ENCODE peak calls at places on chromosome 3, in six cellular contexts. X is HL-60, C is AG04450, R is upper lobe of right lung, W is lung, J is neural progenitor cell. S is an unnamed sample.

GRCh38 chr3:72997421-72997961 is 880 bp downstream of the PPP4R2 start:
- DNase-seq in X (peak), C (no peak), R (no peak), W (no peak), J (peak), S (peak)

GRCh38 chr3:151156618-151157216 is 46.3 kb downstream of the GPR171 start:
- DNase-seq in X (peak), C (peak), R (no peak), W (no peak), J (peak), S (peak)

GRCh38 chr3:195100903-195101591 is 169.9 kb downstream of the XXYLT1 start:
- DNase-seq in X (peak), C (no peak), R (peak), W (peak), J (no peak), S (no peak)

GRCh38 chr3:11195721-11196332 is 41.5 kb downstream of the HRH1 start:
- DNase-seq in X (no peak), C (no peak), R (no peak), W (no peak), J (peak), S (peak)

GRCh38 chr3:9833078-9833477 is 10.7 kb downstream of the RPUSD3 start:
- DNase-seq in X (no peak), C (no peak), R (no peak), W (no peak), J (no peak), S (no peak)

GRCh38 chr3:185631108-185631507 is 45.0 kb downstream of the SENP2 start:
- DNase-seq in X (no peak), C (no peak), R (no peak), W (no peak), J (no peak), S (no peak)

GRCh38 chr3:194976049-194976451 is 290.4 kb downstream of the FAM43A start:
- DNase-seq in X (no peak), C (no peak), R (peak), W (peak), J (no peak), S (no peak)

GRCh38 chr3:195809796-195810454 is 1.8 kb downstream of the MUC4 start:
- DNase-seq in X (no peak), C (no peak), R (no peak), W (no peak), J (no peak), S (peak)

GRCh38 chr3:72306800-72307341 is 521.9 kb upstream of the PROK2 start:
- DNase-seq in X (no peak), C (no peak), R (no peak), W (no peak), J (peak), S (no peak)

GRCh38 chr3:23567917-23568316 is 237.8 kb upstream of the UBE2E1 start:
- DNase-seq in X (peak), C (peak), R (no peak), W (no peak), J (no peak), S (peak)

GRCh38 chr3:187101184-187102072 is 37.9 kb downstream of the RPL39L start:
- DNase-seq in X (peak), C (peak), R (peak), W (peak), J (no peak), S (peak)

GRCh38 chr3:108090701-108091497 is at the start of gene CD47:
- DNase-seq in X (peak), C (peak), R (peak), W (peak), J (peak), S (peak)

GRCh38 chr3:153246805-153247204 is 84.8 kb downstream of the RAP2B start:
- DNase-seq in X (no peak), C (peak), R (no peak), W (no peak), J (no peak), S (no peak)

GRCh38 chr3:81485444-81485865 is 276.0 kb downstream of the GBE1 start:
- DNase-seq in X (no peak), C (peak), R (no peak), W (no peak), J (no peak), S (peak)

GRCh38 chr3:8657804-8658311 is 13.3 kb upstream of the SSUH2 start:
- DNase-seq in X (no peak), C (no peak), R (no peak), W (no peak), J (no peak), S (no peak)

GRCh38 chr3:77467702-77468407 is 428.0 kb downstream of the ROBO2 start:
- DNase-seq in X (no peak), C (no peak), R (no peak), W (peak), J (no peak), S (no peak)

GRCh38 chr3:20068512-20069177 is 28.4 kb downstream of the KAT2B start:
- DNase-seq in X (no peak), C (no peak), R (no peak), W (no peak), J (no peak), S (no peak)

GRCh38 chr3:49006591-49007067 is 562 bp upstream of the WDR6 start:
- DNase-seq in X (no peak), C (no peak), R (peak), W (no peak), J (peak), S (no peak)

GRCh38 chr3:49012441-49013017 is 5.3 kb downstream of the WDR6 start:
- DNase-seq in X (no peak), C (no peak), R (no peak), W (no peak), J (no peak), S (no peak)

GRCh38 chr3:49007068-49007770 is at the start of gene WDR6:
- DNase-seq in X (peak), C (peak), R (peak), W (peak), J (peak), S (peak)

GRCh38 chr3:49007771-49008528 is 759 bp downstream of the WDR6 start:
- DNase-seq in X (peak), C (peak), R (peak), W (peak), J (peak), S (peak)

GRCh38 chr3:49009391-49009790 is 2.2 kb downstream of the WDR6 start:
- DNase-seq in X (no peak), C (no peak), R (no peak), W (no peak), J (no peak), S (no peak)
- TF ChIP-seq CTCF in X (no peak), C (no peak), R (no peak), W (no peak), J (no peak), S (no peak)

DNA sequence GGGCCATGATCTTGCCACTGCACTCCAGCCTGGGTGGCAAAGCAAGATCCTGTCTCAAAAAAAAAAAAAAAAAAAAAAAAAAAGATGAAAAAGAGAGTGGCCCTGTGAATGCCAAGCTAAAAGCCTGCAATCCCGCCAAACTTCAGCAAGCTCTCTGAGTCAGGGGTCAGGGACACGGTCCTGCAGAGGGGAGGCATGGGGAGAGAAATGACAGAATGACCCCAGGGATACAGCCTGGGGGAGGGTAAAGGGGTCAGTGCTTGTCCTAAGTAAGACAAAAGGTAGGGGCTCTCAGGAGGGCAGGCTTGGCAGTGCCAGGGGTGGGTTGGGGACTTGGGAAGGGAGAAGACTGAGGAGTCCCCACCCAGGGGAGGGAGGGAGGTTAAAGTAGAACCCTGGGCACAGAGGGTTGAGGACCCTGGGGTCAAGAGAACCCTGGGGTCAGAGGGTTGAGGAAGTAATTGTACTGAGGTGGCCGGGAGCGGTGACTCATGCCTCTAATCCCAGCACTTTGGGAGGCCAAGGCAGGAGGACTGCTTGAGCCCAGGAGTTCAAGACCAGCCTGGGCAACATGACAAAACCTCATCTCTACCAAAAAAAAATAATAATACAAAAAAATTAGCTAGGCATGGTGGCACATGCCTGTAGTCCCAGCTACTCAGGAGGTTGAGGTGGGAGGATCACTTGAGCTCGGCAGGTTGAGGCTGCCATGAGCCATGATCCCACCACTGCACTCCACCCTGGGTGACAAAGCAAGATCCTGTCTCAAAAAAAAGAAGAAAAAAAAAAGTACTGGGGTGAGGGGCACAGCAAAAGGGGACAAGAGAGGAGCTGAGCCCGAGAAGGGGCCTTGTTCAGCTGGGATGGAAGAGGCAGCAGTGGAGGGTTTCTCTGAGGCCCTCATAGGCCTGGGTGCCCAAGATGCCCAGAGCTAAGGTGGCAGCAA is 5.2 kb upstream of the SEMA3B start:
- DNase-seq in X (no peak), C (no peak), R (no peak), W (no peak), J (no peak), S (no peak)
- H3K4me3 ChIP-seq in X (no peak), C (peak), R (no peak), W (no peak), J (peak), S (no peak)

GRCh38 chr3:129460572-129460971 is 20.5 kb downstream of the IFT122 start:
- DNase-seq in X (no peak), C (no peak), R (no peak), W (no peak), J (no peak), S (no peak)

GRCh38 chr3:129461022-129461421 is 21.0 kb downstream of the IFT122 start:
- DNase-seq in X (no peak), C (peak), R (no peak), W (no peak), J (no peak), S (peak)

GRCh38 chr3:129462365-129462968 is 22.4 kb downstream of the IFT122 start:
- DNase-seq in X (no peak), C (no peak), R (no peak), W (no peak), J (no peak), S (no peak)

GRCh38 chr3:129460155-129460554 is 20.1 kb downstream of the IFT122 start:
- DNase-seq in X (no peak), C (no peak), R (no peak), W (no peak), J (no peak), S (no peak)

GRCh38 chr3:129461461-129462146 is 21.6 kb downstream of the IFT122 start:
- DNase-seq in X (no peak), C (no peak), R (no peak), W (no peak), J (no peak), S (no peak)
- H3K27ac ChIP-seq in X (no peak), C (no peak), R (no peak), W (peak), J (no peak), S (no peak)

GRCh38 chr3:43054754-43055153 is 51.1 kb downstream of the POMGNT2 start:
- DNase-seq in X (no peak), C (no peak), R (no peak), W (no peak), J (no peak), S (no peak)
- TF ChIP-seq CTCF in X (no peak), C (no peak), R (no peak), W (no peak), J (no peak), S (no peak)

DNA sequence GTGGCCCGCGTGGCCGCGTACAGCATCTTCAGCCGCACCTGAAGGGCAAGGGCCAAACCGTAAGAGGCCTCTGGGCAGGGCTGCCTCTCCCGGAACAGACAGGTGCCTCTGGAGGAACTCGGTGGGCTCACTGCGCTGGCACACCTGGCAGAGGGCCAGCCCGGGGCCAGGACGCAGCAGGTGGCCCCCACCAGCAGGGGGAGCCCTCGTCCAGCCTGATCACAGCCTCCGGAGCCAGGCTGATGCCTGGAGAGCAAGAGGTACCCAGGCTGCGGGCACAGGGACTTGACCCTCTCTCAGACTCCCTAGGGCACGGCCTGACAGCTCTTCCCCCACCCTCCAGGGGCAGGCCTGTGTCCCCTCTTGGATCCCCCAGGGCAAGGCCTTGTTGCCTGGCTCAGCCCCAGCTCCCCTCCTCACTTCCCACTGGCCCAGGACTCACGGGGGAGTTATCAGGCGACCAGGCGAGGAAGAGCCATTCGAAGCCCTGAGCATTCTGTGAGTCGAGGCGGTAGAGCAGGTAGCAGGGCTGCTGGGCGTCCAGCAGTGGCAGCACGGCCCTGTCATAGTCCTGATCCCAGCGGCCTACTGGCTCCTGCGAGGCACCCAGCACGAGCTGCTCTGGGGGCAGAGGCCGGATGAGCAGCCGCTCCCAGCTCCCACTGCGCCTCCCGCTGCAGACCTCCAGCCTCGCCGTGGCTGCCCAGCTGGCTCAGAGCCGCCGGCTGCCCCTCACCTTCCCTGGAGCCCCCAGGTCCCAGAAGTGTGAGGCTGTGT is 6.2 kb upstream of the TLR9 start:
- DNase-seq in X (peak), C (no peak), R (peak), W (peak), J (peak), S (no peak)
- H3K4me3 ChIP-seq in X (no peak), C (no peak), R (no peak), W (no peak), J (no peak), S (no peak)

GRCh38 chr3:136350557-136350956 is 100.4 kb downstream of the PCCB start:
- DNase-seq in X (no peak), C (peak), R (no peak), W (no peak), J (no peak), S (peak)
- H3K27ac ChIP-seq in X (no peak), C (peak), R (peak), W (no peak), J (no peak), S (peak)

GRCh38 chr3:15428539-15428938 is 1.1 kb downstream of the EAF1 start:
- DNase-seq in X (no peak), C (no peak), R (no peak), W (no peak), J (no peak), S (peak)

GRCh38 chr3:15426579-15427118 is 695 bp downstream of the METTL6 start:
- DNase-seq in X (no peak), C (no peak), R (no peak), W (no peak), J (no peak), S (no peak)

GRCh38 chr3:15427981-15428380 is 583 bp downstream of the EAF1 start:
- DNase-seq in X (no peak), C (no peak), R (no peak), W (no peak), J (peak), S (no peak)

GRCh38 chr3:15429080-15429479 is 1.7 kb downstream of the EAF1 start:
- DNase-seq in X (no peak), C (no peak), R (no peak), W (no peak), J (no peak), S (no peak)

GRCh38 chr3:15427182-15427880 is at the start of the genes EAF1 and METTL6:
- DNase-seq in X (peak), C (peak), R (peak), W (peak), J (peak), S (peak)
- TF ChIP-seq CTCF in X (no peak), C (peak), R (peak), W (no peak), J (peak), S (peak)

GRCh38 chr3:143120716-143121239 is 1.2 kb downstream of the CHST2 start:
- DNase-seq in X (no peak), C (no peak), R (peak), W (no peak), J (peak), S (peak)
- H3K4me3 ChIP-seq in X (peak), C (peak), R (peak), W (peak), J (peak), S (peak)